ENCODE peak calls at places on chromosomes 2 and 18, in eight cellular contexts. One of them, this sample, is unnamed.

GRCh38 chr2:47193607-47194006 is 38.5 kb upstream of the STPG4 start:
- DNase-seq in fibroblast of the aortic adventitia: no peak
- DNase-seq in astrocyte: peak; percentile 32
- DNase-seq in astrocyte of the spinal cord: peak; percentile 43
- DNase-seq in neural progenitor cell: no peak
- DNase-seq in right lobe of liver: no peak
- DNase-seq in fibroblast of villous mesenchyme: peak; percentile 58
- DNase-seq in colonic mucosa: no peak
- DNase-seq in this sample: peak; percentile 69

GRCh38 chr2:170161516-170162260 is 16.3 kb upstream of the MYO3B start:
- DNase-seq in fibroblast of the aortic adventitia: peak; percentile 25
- DNase-seq in astrocyte: no peak
- DNase-seq in astrocyte of the spinal cord: no peak
- DNase-seq in neural progenitor cell: no peak
- DNase-seq in right lobe of liver: no peak
- DNase-seq in fibroblast of villous mesenchyme: no peak
- DNase-seq in colonic mucosa: no peak
- DNase-seq in this sample: no peak

GRCh38 chr2:44086639-44087036 is 82.0 kb upstream of the PPM1B start:
- DNase-seq in fibroblast of the aortic adventitia: no peak
- DNase-seq in astrocyte: no peak
- DNase-seq in astrocyte of the spinal cord: no peak
- DNase-seq in neural progenitor cell: peak; percentile 23
- DNase-seq in right lobe of liver: no peak
- DNase-seq in fibroblast of villous mesenchyme: no peak
- DNase-seq in colonic mucosa: no peak
- DNase-seq in this sample: no peak

GRCh38 chr2:137190411-137191190 is 425.3 kb downstream of the THSD7B start:
- DNase-seq in fibroblast of the aortic adventitia: no peak
- DNase-seq in astrocyte: no peak
- DNase-seq in astrocyte of the spinal cord: no peak
- DNase-seq in neural progenitor cell: no peak
- DNase-seq in right lobe of liver: no peak
- DNase-seq in fibroblast of villous mesenchyme: no peak
- DNase-seq in colonic mucosa: no peak
- DNase-seq in this sample: no peak

GRCh38 chr2:74497777-74498499 is 1.5 kb downstream of the LBX2 start:
- DNase-seq in fibroblast of the aortic adventitia: no peak
- DNase-seq in astrocyte: no peak
- DNase-seq in astrocyte of the spinal cord: no peak
- DNase-seq in neural progenitor cell: peak; percentile 57
- DNase-seq in right lobe of liver: no peak
- DNase-seq in fibroblast of villous mesenchyme: no peak
- DNase-seq in colonic mucosa: peak; percentile 67
- DNase-seq in this sample: no peak

GRCh38 chr2:122205637-122206036 is 450.2 kb downstream of the TSN start:
- DNase-seq in fibroblast of the aortic adventitia: no peak
- DNase-seq in astrocyte: peak; percentile 21
- DNase-seq in astrocyte of the spinal cord: peak; percentile 2
- DNase-seq in neural progenitor cell: no peak
- DNase-seq in right lobe of liver: no peak
- DNase-seq in fibroblast of villous mesenchyme: no peak
- DNase-seq in colonic mucosa: no peak
- DNase-seq in this sample: no peak

GRCh38 chr2:65045651-65046050 is 10.6 kb upstream of the CEP68 start:
- DNase-seq in fibroblast of the aortic adventitia: no peak
- DNase-seq in astrocyte: peak; percentile 36
- DNase-seq in astrocyte of the spinal cord: peak; percentile 59
- DNase-seq in neural progenitor cell: peak; percentile 70
- DNase-seq in right lobe of liver: no peak
- DNase-seq in fibroblast of villous mesenchyme: peak; percentile 60
- DNase-seq in colonic mucosa: no peak
- DNase-seq in this sample: peak; percentile 70

GRCh38 chr18:12599966-12600365 is 57.9 kb downstream of the SPIRE1 start:
- DNase-seq in fibroblast of the aortic adventitia: no peak
- DNase-seq in astrocyte: no peak
- DNase-seq in astrocyte of the spinal cord: no peak
- DNase-seq in neural progenitor cell: no peak
- DNase-seq in right lobe of liver: no peak
- DNase-seq in fibroblast of villous mesenchyme: peak; percentile 25
- DNase-seq in colonic mucosa: no peak
- DNase-seq in this sample: no peak

GRCh38 chr2:204177977-204178522 is 241.5 kb downstream of the ICOS start:
- DNase-seq in fibroblast of the aortic adventitia: peak; percentile 16
- DNase-seq in astrocyte: no peak
- DNase-seq in astrocyte of the spinal cord: no peak
- DNase-seq in neural progenitor cell: peak; percentile 66
- DNase-seq in right lobe of liver: no peak
- DNase-seq in fibroblast of villous mesenchyme: peak; percentile 36
- DNase-seq in colonic mucosa: peak; percentile 66
- DNase-seq in this sample: peak; percentile 38

GRCh38 chr2:39381653-39382052 is 55.4 kb downstream of the MAP4K3 start:
- DNase-seq in fibroblast of the aortic adventitia: no peak
- DNase-seq in astrocyte: no peak
- DNase-seq in astrocyte of the spinal cord: no peak
- DNase-seq in neural progenitor cell: no peak
- DNase-seq in right lobe of liver: no peak
- DNase-seq in fibroblast of villous mesenchyme: no peak
- DNase-seq in colonic mucosa: no peak
- DNase-seq in this sample: no peak

GRCh38 chr2:18976112-18976961 is 382.1 kb downstream of the OSR1 start:
- DNase-seq in fibroblast of the aortic adventitia: peak; percentile 87
- DNase-seq in astrocyte: peak; percentile 87
- DNase-seq in astrocyte of the spinal cord: peak; percentile 91
- DNase-seq in neural progenitor cell: no peak
- DNase-seq in right lobe of liver: no peak
- DNase-seq in fibroblast of villous mesenchyme: peak; percentile 95
- DNase-seq in colonic mucosa: peak; percentile 28
- DNase-seq in this sample: peak; percentile 93

GRCh38 chr2:241350878-241351639 is 5.0 kb upstream of the FARP2 start:
- DNase-seq in fibroblast of the aortic adventitia: no peak
- DNase-seq in astrocyte: no peak
- DNase-seq in astrocyte of the spinal cord: no peak
- DNase-seq in neural progenitor cell: no peak
- DNase-seq in right lobe of liver: no peak
- DNase-seq in fibroblast of villous mesenchyme: no peak
- DNase-seq in colonic mucosa: no peak
- DNase-seq in this sample: no peak

GRCh38 chr2:197121255-197121654 is 189.3 kb downstream of the ANKRD44 start:
- DNase-seq in fibroblast of the aortic adventitia: no peak
- DNase-seq in astrocyte: no peak
- DNase-seq in astrocyte of the spinal cord: no peak
- DNase-seq in neural progenitor cell: peak; percentile 19
- DNase-seq in right lobe of liver: no peak
- DNase-seq in fibroblast of villous mesenchyme: no peak
- DNase-seq in colonic mucosa: no peak
- DNase-seq in this sample: no peak

GRCh38 chr2:205087862-205088261 is 542.6 kb downstream of the PARD3B start:
- DNase-seq in fibroblast of the aortic adventitia: no peak
- DNase-seq in astrocyte: no peak
- DNase-seq in astrocyte of the spinal cord: no peak
- DNase-seq in neural progenitor cell: no peak
- DNase-seq in right lobe of liver: no peak
- DNase-seq in fibroblast of villous mesenchyme: no peak
- DNase-seq in colonic mucosa: no peak
- DNase-seq in this sample: no peak

GRCh38 chr2:12167525-12168317 is 421.3 kb downstream of the LPIN1 start:
- DNase-seq in fibroblast of the aortic adventitia: no peak
- DNase-seq in astrocyte: no peak
- DNase-seq in astrocyte of the spinal cord: no peak
- DNase-seq in neural progenitor cell: peak; percentile 78
- DNase-seq in right lobe of liver: no peak
- DNase-seq in fibroblast of villous mesenchyme: no peak
- DNase-seq in colonic mucosa: no peak
- DNase-seq in this sample: no peak

GRCh38 chr18:75249192-75249551 is 38.6 kb downstream of the TSHZ1 start:
- DNase-seq in fibroblast of the aortic adventitia: no peak
- DNase-seq in astrocyte: no peak
- DNase-seq in astrocyte of the spinal cord: no peak
- DNase-seq in neural progenitor cell: no peak
- DNase-seq in right lobe of liver: no peak
- DNase-seq in fibroblast of villous mesenchyme: no peak
- DNase-seq in colonic mucosa: no peak
- DNase-seq in this sample: no peak

GRCh38 chr18:75247601-75248421 is 37.2 kb downstream of the TSHZ1 start:
- DNase-seq in fibroblast of the aortic adventitia: peak; percentile 79
- DNase-seq in astrocyte: peak; percentile 62
- DNase-seq in astrocyte of the spinal cord: peak; percentile 86
- DNase-seq in neural progenitor cell: no peak
- DNase-seq in right lobe of liver: no peak
- DNase-seq in fibroblast of villous mesenchyme: peak; percentile 82
- DNase-seq in colonic mucosa: no peak
- DNase-seq in this sample: peak; percentile 76

GRCh38 chr18:75247041-75247551 is 36.5 kb downstream of the TSHZ1 start:
- DNase-seq in fibroblast of the aortic adventitia: peak; percentile 79
- DNase-seq in astrocyte: peak; percentile 34
- DNase-seq in astrocyte of the spinal cord: no peak
- DNase-seq in neural progenitor cell: no peak
- DNase-seq in right lobe of liver: no peak
- DNase-seq in fibroblast of villous mesenchyme: peak; percentile 92
- DNase-seq in colonic mucosa: no peak
- DNase-seq in this sample: peak; percentile 52

GRCh38 chr18:75249672-75250470 is 39.3 kb downstream of the TSHZ1 start:
- DNase-seq in fibroblast of the aortic adventitia: no peak
- DNase-seq in astrocyte: no peak
- DNase-seq in astrocyte of the spinal cord: no peak
- DNase-seq in neural progenitor cell: no peak
- DNase-seq in right lobe of liver: no peak
- DNase-seq in fibroblast of villous mesenchyme: no peak
- DNase-seq in colonic mucosa: no peak
- DNase-seq in this sample: no peak

DNA sequence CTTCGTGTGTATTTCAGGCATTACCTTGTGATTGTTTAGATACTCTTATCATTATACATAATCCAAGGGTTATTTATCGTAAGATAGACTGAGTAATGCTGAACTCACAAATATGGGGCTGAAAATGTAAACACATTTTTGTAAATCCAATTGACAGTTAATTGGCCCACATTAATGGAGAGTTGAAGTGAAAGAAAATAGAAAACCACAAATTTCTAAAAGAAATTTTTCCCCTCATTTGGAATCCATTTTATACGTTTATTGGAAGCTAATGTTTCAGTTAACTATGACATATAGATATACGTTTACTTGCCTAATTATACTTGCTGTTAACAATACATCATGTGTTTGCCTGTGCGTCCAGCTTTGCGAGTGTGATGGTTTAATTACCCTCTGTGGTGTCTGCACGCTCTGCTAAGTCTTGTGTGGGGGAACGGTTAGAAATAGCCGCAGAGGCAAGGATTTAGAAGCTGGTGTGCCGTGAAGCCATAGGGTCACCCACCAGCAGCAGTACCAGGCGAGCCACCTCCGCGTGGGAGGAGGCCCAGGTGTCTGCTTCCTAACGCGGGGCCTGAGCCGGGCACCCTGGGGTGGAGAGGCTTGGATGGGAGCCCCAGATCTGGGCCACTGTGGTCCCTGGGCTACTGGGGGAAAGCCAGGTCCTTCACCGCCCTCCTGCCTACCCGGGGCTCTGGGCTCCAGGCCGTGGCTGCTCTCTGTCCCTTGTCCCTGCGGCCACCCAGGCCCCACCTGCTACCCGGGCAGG is 38.0 kb downstream of the TSHZ1 start:
- DNase-seq in fibroblast of the aortic adventitia: no peak
- DNase-seq in astrocyte: no peak
- DNase-seq in astrocyte of the spinal cord: no peak
- DNase-seq in neural progenitor cell: no peak
- DNase-seq in right lobe of liver: no peak
- DNase-seq in fibroblast of villous mesenchyme: peak; percentile 52
- DNase-seq in colonic mucosa: no peak
- DNase-seq in this sample: no peak
- H3K4me3 ChIP-seq in fibroblast of the aortic adventitia: peak overlapping the region; percentile 64
- H3K4me3 ChIP-seq in astrocyte: peak overlapping the region; percentile 56
- H3K4me3 ChIP-seq in astrocyte of the spinal cord: peak overlapping the region; percentile 36
- H3K4me3 ChIP-seq in neural progenitor cell: no peak overlapping the region
- H3K4me3 ChIP-seq in right lobe of liver: no peak overlapping the region
- H3K4me3 ChIP-seq in fibroblast of villous mesenchyme: peak overlapping the region; percentile 48
- H3K4me3 ChIP-seq in colonic mucosa: no peak overlapping the region
- H3K4me3 ChIP-seq in this sample: no peak overlapping the region

DNA sequence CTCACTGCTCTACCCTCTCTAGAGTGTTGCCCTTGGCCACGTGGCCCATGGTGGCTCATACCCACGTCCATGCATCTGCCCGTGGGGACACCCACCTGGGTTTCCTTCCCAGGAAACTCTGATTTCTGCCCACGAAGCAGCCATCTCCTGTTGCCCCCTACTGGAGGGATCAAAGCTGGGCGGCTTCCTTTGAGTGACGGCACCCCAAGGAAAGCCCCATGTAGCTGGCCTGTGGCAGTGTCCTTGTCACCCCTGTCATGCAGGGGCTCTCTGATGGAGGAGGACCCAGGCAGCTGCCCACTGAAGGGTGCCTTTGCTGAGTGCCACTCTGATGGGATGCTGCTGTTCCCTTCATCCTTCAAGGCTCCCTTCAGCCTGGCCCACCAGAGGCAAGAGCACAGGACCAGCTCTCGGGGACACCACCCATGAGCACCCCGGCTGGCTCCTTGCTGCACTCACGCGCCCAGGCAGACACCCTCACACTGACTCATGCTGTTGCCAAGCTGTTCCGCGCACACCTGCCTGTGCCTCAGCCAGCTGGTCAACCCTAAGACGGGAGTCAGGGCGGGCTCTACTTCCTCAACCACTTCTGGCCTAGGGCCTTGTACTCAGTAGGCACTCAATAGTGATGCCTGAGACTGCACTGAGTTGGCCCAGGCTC is 101.1 kb downstream of the CTIF start:
- DNase-seq in fibroblast of the aortic adventitia: no peak
- DNase-seq in astrocyte: no peak
- DNase-seq in astrocyte of the spinal cord: no peak
- DNase-seq in neural progenitor cell: peak; percentile 37
- DNase-seq in right lobe of liver: no peak
- DNase-seq in fibroblast of villous mesenchyme: no peak
- DNase-seq in colonic mucosa: no peak
- DNase-seq in this sample: no peak
- TF ChIP-seq CTCF in fibroblast of the aortic adventitia: peak; percentile 36
- TF ChIP-seq CTCF in astrocyte: no peak
- TF ChIP-seq CTCF in astrocyte of the spinal cord: peak; percentile 46
- TF ChIP-seq CTCF in neural progenitor cell: peak; percentile 55
- TF ChIP-seq CTCF in right lobe of liver: no peak
- TF ChIP-seq CTCF in fibroblast of villous mesenchyme: peak; percentile 47
- TF ChIP-seq CTCF in colonic mucosa: no peak
- TF ChIP-seq CTCF in this sample: peak; percentile 59

GRCh38 chr18:62211323-62211828 is 24.3 kb downstream of the RELCH start:
- DNase-seq in fibroblast of the aortic adventitia: no peak
- DNase-seq in astrocyte: no peak
- DNase-seq in astrocyte of the spinal cord: no peak
- DNase-seq in neural progenitor cell: no peak
- DNase-seq in right lobe of liver: no peak
- DNase-seq in fibroblast of villous mesenchyme: no peak
- DNase-seq in colonic mucosa: no peak
- DNase-seq in this sample: no peak
- H3K4me3 ChIP-seq in fibroblast of the aortic adventitia: no peak overlapping the region
- H3K4me3 ChIP-seq in astrocyte: no peak overlapping the region
- H3K4me3 ChIP-seq in astrocyte of the spinal cord: no peak overlapping the region
- H3K4me3 ChIP-seq in neural progenitor cell: no peak overlapping the region
- H3K4me3 ChIP-seq in right lobe of liver: no peak overlapping the region
- H3K4me3 ChIP-seq in fibroblast of villous mesenchyme: no peak overlapping the region
- H3K4me3 ChIP-seq in colonic mucosa: no peak overlapping the region
- H3K4me3 ChIP-seq in this sample: no peak overlapping the region

DNA sequence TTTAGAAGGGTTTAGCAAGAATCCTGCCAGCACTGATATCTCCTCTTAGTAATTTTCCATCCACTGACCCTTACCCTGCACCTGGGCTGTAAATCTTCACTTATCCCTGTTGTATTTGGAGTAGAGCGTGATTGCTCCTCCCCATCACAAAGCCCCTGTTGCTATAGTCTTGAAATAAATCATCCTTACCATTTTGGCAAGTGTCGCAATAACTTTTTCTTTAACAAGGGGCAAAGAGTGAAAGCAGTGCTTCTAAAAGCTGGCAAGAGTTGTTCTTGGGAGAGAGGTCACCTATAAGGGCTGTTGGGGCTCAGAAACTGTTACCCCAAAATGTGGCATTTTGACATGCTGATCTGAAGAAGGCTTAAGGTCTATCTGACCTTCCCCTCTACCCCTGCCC is 3.8 kb upstream of the SCTR start:
- DNase-seq in fibroblast of the aortic adventitia: no peak
- DNase-seq in astrocyte: no peak
- DNase-seq in astrocyte of the spinal cord: no peak
- DNase-seq in neural progenitor cell: no peak
- DNase-seq in right lobe of liver: no peak
- DNase-seq in fibroblast of villous mesenchyme: no peak
- DNase-seq in colonic mucosa: no peak
- DNase-seq in this sample: no peak
- TF ChIP-seq CTCF in fibroblast of the aortic adventitia: no peak
- TF ChIP-seq CTCF in astrocyte: no peak
- TF ChIP-seq CTCF in astrocyte of the spinal cord: no peak
- TF ChIP-seq CTCF in neural progenitor cell: no peak
- TF ChIP-seq CTCF in right lobe of liver: no peak
- TF ChIP-seq CTCF in fibroblast of villous mesenchyme: no peak
- TF ChIP-seq CTCF in colonic mucosa: no peak
- TF ChIP-seq CTCF in this sample: no peak